ENCODE peak calls at places on chromosome X, in four cellular contexts. Z is IMR-90, W is upper lobe of left lung, G is lower leg skin. T is an unnamed sample.
A peak's percentile ranks its signal among the peaks of the same experiment; 100 is the strongest.

GRCh38 chrX:106341823-106342222 is 173.7 kb downstream of the PWWP3B start:
- DNase-seq in W (no peak), G (no peak), Z (no peak), T (no peak)

GRCh38 chrX:31851761-31852160 is 779.9 kb upstream of the FTHL17 start:
- DNase-seq in G (no peak), Z (no peak), W (no peak), T (no peak)

GRCh38 chrX:39174761-39175417 is 373.6 kb downstream of the MID1IP1 start:
- DNase-seq in G (no peak), Z (no peak), W (no peak), T (peak; percentile 64)

GRCh38 chrX:111823703-111824102 is 52.3 kb upstream of the TRPC5OS start:
- DNase-seq in W (no peak), Z (no peak), G (no peak), T (no peak)

GRCh38 chrX:8341814-8342590 is 122.6 kb upstream of the VCX3B start:
- DNase-seq in Z (no peak), G (peak; percentile 13), W (no peak), T (no peak)

GRCh38 chrX:49183701-49184281 is 2.4 kb downstream of the PRICKLE3 start:
- DNase-seq in Z (no peak), W (no peak), G (no peak), T (no peak)

GRCh38 chrX:19670854-19671620 is 155.7 kb upstream of the MAP3K15 start:
- DNase-seq in W (no peak), Z (peak; percentile 79), G (peak; percentile 15), T (no peak)

GRCh38 chrX:341541-342101 is 23.0 kb upstream of the GTPBP6 start:
- DNase-seq in G (no peak), W (peak; percentile 68), Z (no peak), T (no peak)

GRCh38 chrX:4579480-4579879 is 866.0 kb upstream of the PRKX start:
- DNase-seq in W (no peak), G (no peak), Z (no peak), T (no peak)

GRCh38 chrX:72479324-72480274 is 93.0 kb downstream of the HDAC8 start:
- DNase-seq in Z (no peak), W (no peak), G (no peak), T (no peak)

DNA sequence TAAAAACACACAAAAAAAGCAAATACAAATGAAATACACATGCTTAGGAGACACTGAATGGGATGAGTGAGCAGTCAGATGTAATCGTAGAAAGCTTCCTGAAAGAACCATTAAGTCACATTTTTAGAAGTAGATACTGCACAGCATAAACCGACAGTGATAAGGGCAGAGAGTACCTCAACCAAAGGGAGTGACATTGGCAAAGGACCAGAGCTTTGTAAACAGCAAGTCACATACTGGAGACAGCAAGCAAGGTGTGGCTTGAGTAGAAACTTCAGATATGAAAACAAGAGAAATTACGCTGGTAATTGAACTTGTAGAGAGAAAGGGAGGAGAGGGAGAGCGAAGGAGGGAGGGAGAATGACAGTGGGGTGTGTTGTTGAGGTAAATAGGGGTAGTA is 92.0 kb downstream of the CHRDL1 start:
- DNase-seq in G (no peak), Z (no peak), W (no peak), T (no peak)
- H3K4me3 ChIP-seq in G (no peak overlapping the region), Z (no peak overlapping the region), W (no peak overlapping the region), T (no peak overlapping the region)

GRCh38 chrX:93673056-93673868 is at the start of gene NAP1L3:
- DNase-seq in W (peak; percentile 86), Z (peak; percentile 44), G (peak; percentile 43), T (peak; percentile 76)

GRCh38 chrX:93673869-93674271 is at the start of gene FAM133A:
- DNase-seq in W (no peak), G (no peak), Z (peak; percentile 4), T (no peak)
- H3K4me3 ChIP-seq in W (peak within 1 kb of the TSS; percentile 13), G (peak within 1 kb of the TSS; percentile 23), Z (peak within 1 kb of the TSS; percentile 66), T (peak within 1 kb of the TSS; percentile 61)

GRCh38 chrX:84189125-84189524 is 1.1 kb upstream of the RPS6KA6 start:
- DNase-seq in G (no peak), Z (no peak), W (no peak), T (no peak)

GRCh38 chrX:84187501-84188319 is at the start of gene RPS6KA6:
- DNase-seq in W (peak; percentile 80), Z (peak; percentile 22), G (no peak), T (no peak)

GRCh38 chrX:84186603-84187358 is 1.2 kb downstream of the RPS6KA6 start:
- DNase-seq in W (no peak), Z (peak; percentile 5), G (no peak), T (no peak)

GRCh38 chrX:84192006-84192405 is 4.0 kb upstream of the RPS6KA6 start:
- DNase-seq in Z (no peak), W (no peak), G (no peak), T (no peak)

DNA sequence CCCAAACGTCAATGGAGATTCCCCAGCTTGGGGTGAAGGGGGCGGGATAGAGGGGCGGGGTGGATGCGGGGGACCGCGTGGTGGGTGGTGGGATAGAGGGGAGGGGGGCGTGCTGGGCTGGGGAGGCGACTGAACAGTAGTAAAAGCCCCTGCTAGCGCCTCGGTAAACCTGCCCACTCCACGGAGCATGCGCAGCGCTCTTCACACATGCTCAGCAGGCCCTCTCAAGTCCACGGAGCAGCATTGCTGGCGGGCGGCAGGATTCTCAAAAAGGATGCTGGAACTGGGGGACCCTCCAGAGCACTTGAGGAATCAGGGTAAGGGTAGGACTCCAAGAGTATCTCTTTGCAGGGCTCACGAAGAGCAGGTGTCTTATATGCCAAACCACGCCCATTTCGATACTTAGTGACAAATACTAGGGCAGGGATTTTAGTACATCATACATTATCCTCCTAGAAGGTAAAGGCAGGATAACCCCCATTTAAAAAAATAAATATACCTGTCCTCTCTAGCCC is 378 bp upstream of the RPS6KA6 start:
- DNase-seq in W (no peak), G (no peak), Z (peak; percentile 64), T (no peak)
- H3K4me3 ChIP-seq in W (peak overlapping the region; percentile 36), G (peak overlapping the region; percentile 36), Z (peak overlapping the region; percentile 68), T (no peak overlapping the region)

GRCh38 chrX:100750901-100751300 is 19.0 kb upstream of the SYTL4 start:
- DNase-seq in Z (no peak), W (no peak), G (no peak), T (no peak)
- H3K4me3 ChIP-seq in Z (no peak overlapping the region), W (no peak overlapping the region), G (no peak overlapping the region), T (no peak overlapping the region)

GRCh38 chrX:152637649-152638442 is at the start of gene GABRQ:
- DNase-seq in W (peak; percentile 87), G (no peak), Z (no peak), T (no peak)
- H3K4me3 ChIP-seq in W (no peak within 1 kb of the TSS), G (no peak within 1 kb of the TSS), Z (no peak within 1 kb of the TSS), T (no peak within 1 kb of the TSS)

DNA sequence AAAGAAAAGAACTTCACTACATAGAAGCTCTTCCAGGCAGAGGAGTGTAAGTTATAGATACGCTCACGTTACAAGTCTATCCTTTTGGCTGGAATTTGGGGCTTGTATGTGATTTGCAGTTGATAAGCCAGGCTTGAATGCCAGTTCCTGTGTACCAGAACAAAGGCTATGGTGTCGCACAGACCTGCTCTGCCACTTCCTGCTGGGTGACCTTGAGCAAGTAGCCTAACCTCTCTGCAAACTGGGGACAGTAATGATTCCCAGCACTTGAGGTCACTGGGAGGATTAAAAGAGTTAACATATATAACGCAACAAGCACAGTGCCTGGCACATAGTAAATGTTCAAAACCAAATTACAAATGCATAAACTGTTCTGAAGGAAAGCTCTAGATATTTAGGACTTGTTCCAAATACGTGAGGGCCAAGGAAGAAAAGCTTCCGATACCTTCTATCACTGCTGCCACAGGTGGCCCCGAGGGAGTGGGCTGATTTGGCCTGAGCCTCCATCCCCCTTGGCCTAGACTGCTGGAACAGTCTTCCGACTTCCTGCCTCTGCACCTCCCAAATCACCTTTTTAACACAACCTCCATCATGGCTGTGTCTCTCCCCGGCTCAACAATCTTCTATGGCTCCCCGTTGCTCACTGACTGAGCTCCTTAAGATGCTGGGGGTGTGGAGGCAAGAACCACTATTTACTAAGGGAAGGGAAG is 1.3 kb upstream of the SOWAHD start:
- DNase-seq in W (no peak), G (no peak), Z (no peak), T (no peak)
- H3K4me3 ChIP-seq in W (no peak overlapping the region), G (no peak overlapping the region), Z (no peak overlapping the region), T (peak overlapping the region; percentile 25)

DNA sequence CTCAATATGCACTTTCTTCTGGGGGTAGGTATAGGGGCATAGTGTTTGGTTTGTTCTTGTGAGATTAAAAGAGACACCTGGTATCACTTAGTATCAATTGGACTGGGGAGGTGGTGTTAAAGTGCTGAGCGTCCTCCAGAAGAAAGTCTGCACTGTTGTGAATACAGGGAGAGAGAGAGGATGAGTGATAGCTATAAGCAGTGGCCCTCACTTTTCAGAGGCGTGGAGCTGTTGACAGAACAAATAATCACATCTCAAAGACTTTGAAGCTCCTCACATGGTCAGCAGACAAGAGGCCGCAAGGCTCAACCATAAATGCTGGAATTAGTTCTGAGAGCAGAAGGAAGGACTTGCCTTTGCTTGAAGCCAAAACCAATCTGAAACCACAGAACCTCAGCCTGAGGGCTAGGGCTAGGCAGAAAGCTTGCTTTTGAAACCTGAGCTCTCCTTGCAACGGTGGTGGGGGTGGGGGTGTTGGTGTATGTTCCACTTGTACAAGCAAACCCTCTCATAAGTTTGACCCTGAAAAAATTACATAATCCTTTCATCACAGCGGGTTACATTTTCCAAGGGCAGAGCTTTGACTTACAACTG is 123.2 kb upstream of the SCML1 start:
- DNase-seq in W (no peak), G (no peak), Z (peak; percentile 51), T (peak; percentile 1)
- H3K4me3 ChIP-seq in W (no peak overlapping the region), G (no peak overlapping the region), Z (no peak overlapping the region), T (no peak overlapping the region)

T was measured in Jurkat, Clone E6-1.